ENCODE peak calls at places on chromosomes 6 and 20, in eight cellular contexts. K, J, Q, A, U, W, H and O are unnamed samples.

GRCh38 chr6:31919624-31920303 is 7.8 kb upstream of the C2 start:
- DNase-seq in K (no peak), J (no peak), Q (no peak), A (no peak), U (no peak), W (no peak), H (no peak), O (no peak)

GRCh38 chr6:170075659-170076223 is 215.1 kb downstream of the DLL1 start:
- DNase-seq in K (no peak), J (no peak), Q (no peak), A (no peak), U (no peak), W (no peak), H (no peak), O (peak; percentile 33)

GRCh38 chr20:22745194-22745500 is 160.8 kb upstream of the FOXA2 start:
- DNase-seq in K (no peak), J (no peak), Q (no peak), A (no peak), U (no peak), W (no peak), H (no peak), O (no peak)

GRCh38 chr6:148776321-148776966 is 29.6 kb downstream of the UST start:
- DNase-seq in K (no peak), J (peak; percentile 68), Q (no peak), A (no peak), U (peak; percentile 33), W (no peak), H (no peak), O (no peak)

GRCh38 chr20:62451970-62452369 is 23.8 kb downstream of the GATA5 start:
- DNase-seq in K (no peak), J (no peak), Q (no peak), A (no peak), U (no peak), W (no peak), H (no peak), O (no peak)

GRCh38 chr20:10622657-10623418 is 51.0 kb downstream of the JAG1 start:
- DNase-seq in K (no peak), J (peak; percentile 66), Q (no peak), A (no peak), U (no peak), W (no peak), H (no peak), O (no peak)

GRCh38 chr20:2874456-2874855 is 1.2 kb downstream of the PTPRA start:
- DNase-seq in K (no peak), J (peak; percentile 4), Q (peak; percentile 22), A (no peak), U (no peak), W (no peak), H (peak; percentile 21), O (no peak)

GRCh38 chr20:4944518-4944917 is 56.8 kb downstream of the SLC23A2 start:
- DNase-seq in K (no peak), J (no peak), Q (no peak), A (no peak), U (peak; percentile 53), W (no peak), H (no peak), O (no peak)

GRCh38 chr6:34237316-34237721 is 646 bp downstream of the HMGA1 start:
- DNase-seq in K (no peak), J (no peak), Q (no peak), A (no peak), U (no peak), W (no peak), H (no peak), O (no peak)

GRCh38 chr20:32792316-32792715 is 27.4 kb upstream of the MAPRE1 start:
- DNase-seq in K (no peak), J (no peak), Q (no peak), A (no peak), U (no peak), W (no peak), H (peak; percentile 41), O (no peak)

GRCh38 chr6:158057213-158057987 is 75.7 kb downstream of the SYNJ2 start:
- DNase-seq in K (no peak), J (peak; percentile 97), Q (no peak), A (no peak), U (peak; percentile 95), W (no peak), H (peak; percentile 60), O (no peak)

GRCh38 chr6:90286884-90287488 is 9.7 kb downstream of the BACH2 start:
- DNase-seq in K (no peak), J (peak; percentile 6), Q (peak; percentile 89), A (no peak), U (peak; percentile 60), W (no peak), H (peak; percentile 74), O (peak; percentile 87)

GRCh38 chr20:17024513-17025105 is 202.2 kb upstream of the PCSK2 start:
- DNase-seq in K (no peak), J (no peak), Q (peak; percentile 77), A (no peak), U (peak; percentile 2), W (no peak), H (no peak), O (peak; percentile 72)

GRCh38 chr6:4969609-4970285 is 34.1 kb downstream of the RPP40 start:
- DNase-seq in K (no peak), J (no peak), Q (no peak), A (no peak), U (no peak), W (no peak), H (no peak), O (no peak)

GRCh38 chr6:14540276-14540675 is 422.7 kb downstream of the CD83 start:
- DNase-seq in K (no peak), J (no peak), Q (peak; percentile 17), A (no peak), U (no peak), W (no peak), H (no peak), O (no peak)

GRCh38 chr6:134482585-134483346 is 164.9 kb upstream of the SGK1 start:
- DNase-seq in K (no peak), J (no peak), Q (no peak), A (no peak), U (peak; percentile 43), W (no peak), H (no peak), O (no peak)

GRCh38 chr6:84224251-84224650 is 3.2 kb downstream of the CEP162 start:
- DNase-seq in K (no peak), J (peak; percentile 15), Q (no peak), A (no peak), U (no peak), W (no peak), H (no peak), O (no peak)

GRCh38 chr6:146883640-146884531 is 285.1 kb downstream of the ADGB start:
- DNase-seq in K (no peak), J (no peak), Q (no peak), A (no peak), U (no peak), W (no peak), H (no peak), O (no peak)

GRCh38 chr6:41055149-41055548 is 2.1 kb downstream of the APOBEC2 start:
- DNase-seq in K (no peak), J (no peak), Q (no peak), A (no peak), U (no peak), W (no peak), H (no peak), O (no peak)

GRCh38 chr20:825710-826421 is 7.6 kb upstream of the FAM110A start:
- DNase-seq in K (no peak), J (no peak), Q (no peak), A (no peak), U (peak; percentile 22), W (no peak), H (no peak), O (no peak)